ENCODE peak calls at places on chromosome 13, in nine cellular contexts. N, U, V, J, H, X, C, K and Y are unnamed samples.

GRCh38 chr13:110062777-110063442 is 244.0 kb downstream of the COL4A1 start:
- DNase-seq in J (no peak), K (no peak), N (no peak), X (no peak), H (no peak), U (no peak), V (no peak), C (no peak), Y (no peak)

GRCh38 chr13:25691654-25692053 is 319.9 kb downstream of the ATP8A2 start:
- DNase-seq in U (no peak), X (no peak), K (no peak), N (no peak), C (no peak), J (no peak), V (no peak), H (no peak), Y (no peak)

GRCh38 chr13:33626407-33626806 is 191.5 kb upstream of the RFC3 start:
- DNase-seq in X (no peak), C (no peak), U (no peak), H (no peak), N (no peak), J (no peak), K (peak; percentile 17), V (no peak), Y (no peak)

GRCh38 chr13:46235259-46235658 is 23.5 kb downstream of the LRRC63 start:
- DNase-seq in U (no peak), C (no peak), X (no peak), K (no peak), J (no peak), N (no peak), H (no peak), V (no peak), Y (no peak)

GRCh38 chr13:40665061-40665753 is 1.2 kb downstream of the FOXO1 start:
- DNase-seq in H (peak; percentile 59), U (no peak), K (no peak), X (peak; percentile 70), C (peak; percentile 52), N (peak; percentile 40), V (no peak), J (peak; percentile 39), Y (peak; percentile 61)

GRCh38 chr13:80363890-80364503 is 23.1 kb upstream of the SPRY2 start:
- DNase-seq in X (no peak), H (no peak), V (no peak), K (no peak), J (no peak), U (no peak), C (no peak), N (no peak), Y (peak; percentile 30)

GRCh38 chr13:44420376-44421220 is 47.0 kb downstream of the SERP2 start:
- DNase-seq in V (no peak), J (no peak), N (no peak), C (no peak), H (no peak), K (no peak), X (no peak), U (no peak), Y (no peak)

GRCh38 chr13:40346592-40346991 is 319.8 kb downstream of the FOXO1 start:
- DNase-seq in C (no peak), H (no peak), J (no peak), X (no peak), N (no peak), V (no peak), K (no peak), U (no peak), Y (no peak)

GRCh38 chr13:29799041-29799440 is 51.4 kb downstream of the UBL3 start:
- DNase-seq in K (no peak), U (no peak), V (no peak), N (no peak), H (no peak), X (no peak), C (no peak), J (no peak), Y (no peak)

GRCh38 chr13:61685683-61686013 is 270.0 kb upstream of the PCDH20 start:
- DNase-seq in N (no peak), X (peak; percentile 58), U (no peak), K (no peak), J (no peak), V (peak; percentile 3), H (no peak), C (no peak), Y (no peak)

GRCh38 chr13:106570354-106570822 is 2.5 kb upstream of the ARGLU1 start:
- DNase-seq in C (peak; percentile 91), N (peak; percentile 80), K (no peak), X (peak; percentile 78), J (peak; percentile 73), V (peak; percentile 92), U (peak; percentile 16), H (peak; percentile 45), Y (peak; percentile 57)

GRCh38 chr13:36146513-36147276 is 15.5 kb upstream of the DCLK1 start:
- DNase-seq in V (no peak), U (no peak), H (no peak), J (no peak), N (no peak), K (no peak), C (no peak), X (no peak), Y (no peak)

GRCh38 chr13:74229242-74229641 is 95.0 kb upstream of the KLF12 start:
- DNase-seq in U (no peak), N (no peak), V (no peak), X (peak; percentile 56), H (no peak), K (no peak), C (no peak), J (no peak), Y (no peak)

GRCh38 chr13:45119469-45119989 is 781 bp upstream of the GTF2F2 start:
- DNase-seq in U (no peak), X (no peak), C (no peak), N (no peak), K (no peak), H (no peak), V (no peak), J (no peak), Y (peak; percentile 48)

GRCh38 chr13:37453246-37453645 is 145.3 kb downstream of the POSTN start:
- DNase-seq in J (no peak), X (no peak), K (no peak), U (no peak), C (no peak), N (no peak), H (no peak), V (no peak), Y (no peak)

GRCh38 chr13:72808917-72809500 is 27.1 kb downstream of the PIBF1 start:
- DNase-seq in V (no peak), C (no peak), N (no peak), U (no peak), X (no peak), H (no peak), K (no peak), J (no peak), Y (peak; percentile 59)

DNA sequence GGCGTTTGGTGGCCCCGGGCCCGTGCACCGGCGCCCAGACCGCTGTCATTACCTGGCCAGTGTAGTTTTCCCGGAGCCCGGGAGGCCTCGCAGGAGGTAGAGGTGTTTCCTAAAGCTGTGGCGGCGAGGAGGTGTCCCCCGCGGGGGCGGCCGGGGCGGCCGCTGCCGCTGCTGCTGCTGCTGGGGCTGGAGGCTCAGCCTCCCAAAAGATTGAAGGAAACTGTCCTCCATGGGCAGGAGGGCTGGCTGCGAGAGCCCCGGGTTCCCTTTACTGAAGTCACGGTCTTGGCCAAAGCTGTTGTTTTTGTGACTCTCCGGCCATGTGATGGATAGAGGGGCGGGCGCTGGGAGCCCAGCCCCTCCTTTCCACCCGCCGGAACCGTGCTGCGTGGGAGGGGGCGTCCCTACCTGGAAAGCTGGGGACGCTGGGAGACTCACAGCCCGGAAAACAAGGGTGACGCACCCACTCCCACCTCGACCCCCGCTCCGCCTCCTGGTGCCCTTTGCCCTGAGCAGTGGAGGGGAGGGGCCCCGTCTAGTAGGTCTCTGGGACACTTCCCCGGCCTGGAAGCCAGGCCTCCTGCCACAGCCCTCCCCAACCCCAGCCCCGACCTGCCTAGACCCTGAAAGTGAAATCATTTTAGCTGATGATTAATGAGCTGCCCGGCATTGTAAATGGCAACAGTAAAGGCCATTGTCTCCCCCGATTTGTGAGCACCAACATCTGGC is at the start of gene N4BP2L1:
- DNase-seq in K (peak; percentile 94), V (no peak), N (peak; percentile 71), X (peak; percentile 98), C (peak; percentile 72), U (peak; percentile 45), J (peak; percentile 86), H (peak; percentile 81), Y (peak; percentile 80)
- TF ChIP-seq POLR2A in K (peak; percentile 75), V (no peak), N (no peak), X (peak; percentile 98), C (no peak), U (peak; percentile 91), J (peak; percentile 89), H (peak; percentile 86), Y (peak; percentile 78)

GRCh38 chr13:52161193-52161646 is 1.8 kb upstream of the NEK3 start:
- DNase-seq in X (no peak), J (no peak), U (no peak), C (no peak), H (no peak), K (no peak), N (no peak), V (no peak), Y (peak; percentile 6)

GRCh38 chr13:52160053-52160452 is 656 bp upstream of the NEK3 start:
- DNase-seq in U (no peak), J (no peak), X (no peak), H (no peak), K (no peak), N (no peak), V (no peak), C (no peak), Y (no peak)

GRCh38 chr13:52158629-52159158 is 703 bp downstream of the NEK3 start:
- DNase-seq in U (no peak), X (peak; percentile 53), C (peak; percentile 42), N (no peak), K (peak; percentile 92), V (no peak), J (peak; percentile 27), H (peak; percentile 33), Y (peak; percentile 48)

GRCh38 chr13:52156724-52157251 is 2.6 kb downstream of the NEK3 start:
- DNase-seq in C (no peak), H (no peak), U (no peak), J (no peak), X (no peak), N (no peak), K (no peak), V (no peak), Y (no peak)

GRCh38 chr13:52159159-52159982 is at the start of gene NEK3:
- DNase-seq in N (peak; percentile 66), K (peak; percentile 92), U (peak; percentile 6), V (peak; percentile 47), X (peak; percentile 71), J (peak; percentile 65), C (peak; percentile 85), H (peak; percentile 63), Y (peak; percentile 69)
- TF ChIP-seq POLR2A in N (no peak), K (no peak), U (no peak), V (no peak), X (peak; percentile 33), J (no peak), C (no peak), H (no peak), Y (peak; percentile 54)

GRCh38 chr13:22175211-22175610 is 504.3 kb downstream of the FGF9 start:
- DNase-seq in C (no peak), U (no peak), N (no peak), K (no peak), J (no peak), H (no peak), X (no peak), V (no peak), Y (no peak)
- TF ChIP-seq POLR2A in C (no peak), U (no peak), N (no peak), K (no peak), J (no peak), H (no peak), X (no peak), V (no peak), Y (no peak)

GRCh38 chr13:114281351-114282142 is at the start of gene UPF3A:
- DNase-seq in J (peak; percentile 90), X (peak; percentile 96), V (peak; percentile 81), N (peak; percentile 89), H (peak; percentile 92), K (peak; percentile 99), U (peak; percentile 75), C (peak; percentile 92), Y (peak; percentile 97)
- TF ChIP-seq POLR2A in J (peak; percentile 37), X (peak; percentile 79), V (no peak), N (no peak), H (peak; percentile 82), K (peak; percentile 69), U (peak; percentile 83), C (no peak), Y (peak; percentile 80)